ENCODE peak calls at places on chromosomes 6 and 20, in six cellular contexts. One of them, this sample, is unnamed.

GRCh38 chr6:37741757-37742400 is 44.2 kb upstream of the MDGA1 start:
- DNase-seq in IMR-90: no peak
- DNase-seq in H9: peak; percentile 56
- DNase-seq in H1: peak; percentile 69
- DNase-seq in neuronal stem cell: peak; percentile 42
- DNase-seq in mesendoderm: peak; percentile 71
- DNase-seq in this sample: peak; percentile 34

GRCh38 chr6:134061440-134061839 is 9.0 kb upstream of the SLC2A12 start:
- DNase-seq in IMR-90: no peak
- DNase-seq in H9: no peak
- DNase-seq in H1: no peak
- DNase-seq in neuronal stem cell: no peak
- DNase-seq in mesendoderm: no peak
- DNase-seq in this sample: no peak

GRCh38 chr20:36499723-36500501 is 41.4 kb upstream of the MYL9 start:
- DNase-seq in IMR-90: peak; percentile 13
- DNase-seq in H9: no peak
- DNase-seq in H1: no peak
- DNase-seq in neuronal stem cell: no peak
- DNase-seq in mesendoderm: no peak
- DNase-seq in this sample: peak; percentile 71

GRCh38 chr6:17863971-17864754 is 123.3 kb downstream of the KIF13A start:
- DNase-seq in IMR-90: peak; percentile 82
- DNase-seq in H9: no peak
- DNase-seq in H1: no peak
- DNase-seq in neuronal stem cell: no peak
- DNase-seq in mesendoderm: peak; percentile 11
- DNase-seq in this sample: peak; percentile 77

GRCh38 chr20:47334022-47334551 is 22.4 kb downstream of the ZMYND8 start:
- DNase-seq in IMR-90: peak; percentile 96
- DNase-seq in H9: no peak
- DNase-seq in H1: no peak
- DNase-seq in neuronal stem cell: no peak
- DNase-seq in mesendoderm: no peak
- DNase-seq in this sample: peak; percentile 97

GRCh38 chr20:23622839-23623343 is 14.9 kb downstream of the CST3 start:
- DNase-seq in IMR-90: peak; percentile 77
- DNase-seq in H9: no peak
- DNase-seq in H1: no peak
- DNase-seq in neuronal stem cell: no peak
- DNase-seq in mesendoderm: peak; percentile 55
- DNase-seq in this sample: peak; percentile 93

GRCh38 chr6:6713660-6714446 is 125.3 kb downstream of the LY86 start:
- DNase-seq in IMR-90: peak; percentile 52
- DNase-seq in H9: no peak
- DNase-seq in H1: no peak
- DNase-seq in neuronal stem cell: no peak
- DNase-seq in mesendoderm: no peak
- DNase-seq in this sample: peak; percentile 69

GRCh38 chr6:150198532-150198931 is 55.7 kb downstream of the PPP1R14C start:
- DNase-seq in IMR-90: no peak
- DNase-seq in H9: no peak
- DNase-seq in H1: no peak
- DNase-seq in neuronal stem cell: no peak
- DNase-seq in mesendoderm: no peak
- DNase-seq in this sample: no peak

GRCh38 chr6:1131285-1132079 is 180.4 kb upstream of the FOXQ1 start:
- DNase-seq in IMR-90: peak; percentile 94
- DNase-seq in H9: no peak
- DNase-seq in H1: no peak
- DNase-seq in neuronal stem cell: no peak
- DNase-seq in mesendoderm: no peak
- DNase-seq in this sample: peak; percentile 96

GRCh38 chr20:39857188-39857587 is 831.8 kb downstream of the MAFB start:
- DNase-seq in IMR-90: no peak
- DNase-seq in H9: no peak
- DNase-seq in H1: no peak
- DNase-seq in neuronal stem cell: no peak
- DNase-seq in mesendoderm: no peak
- DNase-seq in this sample: no peak
- H2BK15ac ChIP-seq in IMR-90: no peak overlapping the region
- H2BK15ac ChIP-seq in H9: no peak overlapping the region
- H2BK15ac ChIP-seq in H1: no peak overlapping the region
- H2BK15ac ChIP-seq in neuronal stem cell: no peak overlapping the region
- H2BK15ac ChIP-seq in mesendoderm: no peak overlapping the region
- H2BK15ac ChIP-seq in this sample: no peak overlapping the region

GRCh38 chr6:97947841-97948240 is 664.8 kb upstream of the MMS22L start:
- DNase-seq in IMR-90: peak; percentile 10
- DNase-seq in H9: no peak
- DNase-seq in H1: no peak
- DNase-seq in neuronal stem cell: no peak
- DNase-seq in mesendoderm: peak; percentile 41
- DNase-seq in this sample: peak; percentile 14
- H2BK15ac ChIP-seq in IMR-90: no peak overlapping the region
- H2BK15ac ChIP-seq in H9: no peak overlapping the region
- H2BK15ac ChIP-seq in H1: no peak overlapping the region
- H2BK15ac ChIP-seq in neuronal stem cell: no peak overlapping the region
- H2BK15ac ChIP-seq in mesendoderm: no peak overlapping the region
- H2BK15ac ChIP-seq in this sample: no peak overlapping the region

DNA sequence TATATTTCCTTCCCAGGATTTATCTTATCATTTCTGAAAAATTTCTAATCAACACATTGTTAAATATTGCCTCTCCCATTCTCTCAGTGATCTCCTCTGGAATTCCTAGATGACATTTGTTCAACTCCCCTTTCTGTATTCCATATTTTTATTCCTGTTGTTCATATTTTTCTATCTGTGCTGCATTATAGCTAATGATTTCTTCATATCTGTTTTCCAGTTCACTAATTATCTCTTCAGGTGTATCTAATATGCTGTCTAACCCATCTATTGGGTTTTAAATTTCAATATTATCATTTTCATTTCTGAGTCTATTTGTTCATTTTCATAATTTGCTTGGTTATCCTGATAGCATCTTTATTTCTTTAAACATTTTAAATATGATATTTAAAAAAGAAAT is 141.9 kb downstream of the GRM4 start:
- DNase-seq in IMR-90: no peak
- DNase-seq in H9: no peak
- DNase-seq in H1: no peak
- DNase-seq in neuronal stem cell: no peak
- DNase-seq in mesendoderm: no peak
- DNase-seq in this sample: no peak
- H2BK15ac ChIP-seq in IMR-90: no peak overlapping the region
- H2BK15ac ChIP-seq in H9: no peak overlapping the region
- H2BK15ac ChIP-seq in H1: no peak overlapping the region
- H2BK15ac ChIP-seq in neuronal stem cell: no peak overlapping the region
- H2BK15ac ChIP-seq in mesendoderm: no peak overlapping the region
- H2BK15ac ChIP-seq in this sample: no peak overlapping the region

DNA sequence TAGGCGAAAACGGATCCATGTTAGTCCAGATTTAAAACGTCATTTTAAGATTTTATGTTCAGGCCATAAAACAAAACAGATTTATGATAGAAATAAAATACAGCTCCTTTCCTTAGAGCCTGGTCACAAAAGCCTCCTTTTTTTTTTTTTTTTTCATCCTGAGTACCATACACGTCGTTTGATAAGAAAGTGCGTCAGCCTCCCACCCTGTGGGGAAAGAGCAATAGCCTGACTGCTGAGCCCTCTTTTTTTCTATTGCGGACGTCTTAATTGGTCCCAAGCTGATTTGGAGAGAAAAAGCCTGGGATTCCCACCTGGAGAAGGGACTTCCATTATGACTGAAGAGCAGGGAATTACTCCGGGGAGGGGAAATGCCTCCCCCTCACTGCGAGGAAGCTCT is 519.3 kb upstream of the NOX3 start:
- DNase-seq in IMR-90: no peak
- DNase-seq in H9: no peak
- DNase-seq in H1: no peak
- DNase-seq in neuronal stem cell: peak; percentile 14
- DNase-seq in mesendoderm: no peak
- DNase-seq in this sample: no peak
- H2BK15ac ChIP-seq in IMR-90: no peak overlapping the region
- H2BK15ac ChIP-seq in H9: no peak overlapping the region
- H2BK15ac ChIP-seq in H1: no peak overlapping the region
- H2BK15ac ChIP-seq in neuronal stem cell: no peak overlapping the region
- H2BK15ac ChIP-seq in mesendoderm: no peak overlapping the region
- H2BK15ac ChIP-seq in this sample: no peak overlapping the region

This sample was measured in mesenchymal stem cell.